ENCODE peak calls at places on chromosomes 2 and 18, in five cellular contexts. One of them, this sample, is unnamed.

GRCh38 chr2:240460243-240460630 is 24.8 kb downstream of the GPC1 start:
- DNase-seq in upper lobe of left lung: no peak
- DNase-seq in GM12891: no peak
- DNase-seq in A549: no peak
- DNase-seq in lower leg skin: peak; percentile 85
- DNase-seq in this sample: no peak

GRCh38 chr2:28754321-28754720 is 2.7 kb downstream of the PPP1CB start:
- DNase-seq in upper lobe of left lung: no peak
- DNase-seq in GM12891: no peak
- DNase-seq in A549: peak; percentile 13
- DNase-seq in lower leg skin: no peak
- DNase-seq in this sample: no peak

GRCh38 chr18:2881088-2881487 is 34.3 kb downstream of the EMILIN2 start:
- DNase-seq in upper lobe of left lung: peak; percentile 18
- DNase-seq in GM12891: no peak
- DNase-seq in A549: no peak
- DNase-seq in lower leg skin: peak; percentile 76
- DNase-seq in this sample: no peak

GRCh38 chr18:49464718-49465598 is 4.5 kb upstream of the DYM start:
- DNase-seq in upper lobe of left lung: no peak
- DNase-seq in GM12891: no peak
- DNase-seq in A549: peak; percentile 20
- DNase-seq in lower leg skin: no peak
- DNase-seq in this sample: no peak

GRCh38 chr18:12890964-12891363 is 6.9 kb upstream of the PTPN2 start:
- DNase-seq in upper lobe of left lung: no peak
- DNase-seq in GM12891: no peak
- DNase-seq in A549: no peak
- DNase-seq in lower leg skin: no peak
- DNase-seq in this sample: no peak

GRCh38 chr18:43932140-43932539 is 654.9 kb upstream of the SYT4 start:
- DNase-seq in upper lobe of left lung: no peak
- DNase-seq in GM12891: no peak
- DNase-seq in A549: no peak
- DNase-seq in lower leg skin: no peak
- DNase-seq in this sample: no peak

GRCh38 chr18:43671431-43671830 is 394.1 kb upstream of the SYT4 start:
- DNase-seq in upper lobe of left lung: no peak
- DNase-seq in GM12891: no peak
- DNase-seq in A549: no peak
- DNase-seq in lower leg skin: no peak
- DNase-seq in this sample: no peak

GRCh38 chr2:150100311-150100710 is 387.2 kb downstream of the RND3 start:
- DNase-seq in upper lobe of left lung: no peak
- DNase-seq in GM12891: no peak
- DNase-seq in A549: no peak
- DNase-seq in lower leg skin: no peak
- DNase-seq in this sample: no peak

GRCh38 chr2:116450990-116451389 is 1363.5 kb upstream of the DDX18 start:
- DNase-seq in upper lobe of left lung: no peak
- DNase-seq in GM12891: no peak
- DNase-seq in A549: no peak
- DNase-seq in lower leg skin: no peak
- DNase-seq in this sample: no peak

GRCh38 chr2:156021326-156022040 is 311.0 kb downstream of the NR4A2 start:
- DNase-seq in upper lobe of left lung: no peak
- DNase-seq in GM12891: no peak
- DNase-seq in A549: no peak
- DNase-seq in lower leg skin: no peak
- DNase-seq in this sample: no peak

GRCh38 chr18:46531472-46531871 is 125.5 kb downstream of the LOXHD1 start:
- DNase-seq in upper lobe of left lung: no peak
- DNase-seq in GM12891: no peak
- DNase-seq in A549: no peak
- DNase-seq in lower leg skin: peak; percentile 45
- DNase-seq in this sample: no peak

GRCh38 chr2:85707304-85707703 is 13.1 kb downstream of the GNLY start:
- DNase-seq in upper lobe of left lung: peak; percentile 81
- DNase-seq in GM12891: peak; percentile 57
- DNase-seq in A549: peak; percentile 96
- DNase-seq in lower leg skin: no peak
- DNase-seq in this sample: no peak

GRCh38 chr2:85711578-85712060 is 17.5 kb downstream of the GNLY start:
- DNase-seq in upper lobe of left lung: no peak
- DNase-seq in GM12891: no peak
- DNase-seq in A549: no peak
- DNase-seq in lower leg skin: peak; percentile 84
- DNase-seq in this sample: no peak

GRCh38 chr2:85710687-85711577 is 16.8 kb downstream of the GNLY start:
- DNase-seq in upper lobe of left lung: peak; percentile 96
- DNase-seq in GM12891: no peak
- DNase-seq in A549: no peak
- DNase-seq in lower leg skin: peak; percentile 95
- DNase-seq in this sample: no peak

GRCh38 chr2:85708641-85709040 is 14.5 kb downstream of the GNLY start:
- DNase-seq in upper lobe of left lung: peak; percentile 58
- DNase-seq in GM12891: no peak
- DNase-seq in A549: no peak
- DNase-seq in lower leg skin: no peak
- DNase-seq in this sample: no peak

DNA sequence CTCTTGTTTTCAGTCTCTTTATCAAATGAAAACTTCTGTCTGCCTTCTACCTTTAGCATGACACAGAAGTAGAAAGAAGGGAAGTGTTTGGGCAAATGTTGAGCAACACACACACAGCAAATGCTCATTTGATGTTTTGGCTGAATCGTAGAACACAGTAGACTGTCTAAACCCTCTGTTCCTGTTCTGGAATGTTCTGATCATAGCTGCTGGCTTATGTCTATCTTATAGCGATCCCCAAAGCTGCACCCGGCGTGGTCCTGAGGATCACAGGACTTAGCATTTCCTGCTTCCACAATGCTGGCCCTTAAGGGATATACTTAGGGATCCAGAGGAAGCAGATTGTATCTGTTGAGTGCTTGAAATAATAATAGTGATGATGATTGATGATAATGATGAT is 15.2 kb downstream of the GNLY start:
- DNase-seq in upper lobe of left lung: no peak
- DNase-seq in GM12891: no peak
- DNase-seq in A549: no peak
- DNase-seq in lower leg skin: peak; percentile 84
- DNase-seq in this sample: no peak
- TF ChIP-seq POLR2A in upper lobe of left lung: no peak
- TF ChIP-seq POLR2A in GM12891: no peak
- TF ChIP-seq POLR2A in A549: no peak
- TF ChIP-seq POLR2A in lower leg skin: no peak
- TF ChIP-seq POLR2A in this sample: no peak

DNA sequence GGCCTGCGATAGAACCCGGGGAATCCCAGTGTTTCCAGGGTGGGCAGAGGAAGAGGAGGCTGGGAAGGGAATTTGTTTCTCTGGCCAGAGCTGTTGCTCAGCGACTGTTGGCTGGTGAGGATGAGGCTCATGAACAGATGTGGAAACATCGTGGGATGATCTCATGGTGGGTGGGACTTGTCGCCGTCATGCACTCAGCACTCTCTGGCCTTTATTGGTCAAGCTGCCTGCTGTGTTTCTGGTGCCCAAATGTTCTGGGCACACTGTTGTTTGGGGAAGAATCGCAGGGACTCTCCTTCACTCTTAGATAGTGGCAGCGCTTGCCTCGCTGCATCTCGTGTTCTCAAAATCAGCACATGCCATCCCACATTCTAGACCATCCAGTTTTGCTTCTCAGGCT is 145.5 kb downstream of the AGAP1 start:
- DNase-seq in upper lobe of left lung: peak; percentile 33
- DNase-seq in GM12891: no peak
- DNase-seq in A549: peak; percentile 39
- DNase-seq in lower leg skin: peak; percentile 93
- DNase-seq in this sample: peak; percentile 64
- TF ChIP-seq POLR2A in upper lobe of left lung: no peak
- TF ChIP-seq POLR2A in GM12891: no peak
- TF ChIP-seq POLR2A in A549: no peak
- TF ChIP-seq POLR2A in lower leg skin: no peak
- TF ChIP-seq POLR2A in this sample: no peak

DNA sequence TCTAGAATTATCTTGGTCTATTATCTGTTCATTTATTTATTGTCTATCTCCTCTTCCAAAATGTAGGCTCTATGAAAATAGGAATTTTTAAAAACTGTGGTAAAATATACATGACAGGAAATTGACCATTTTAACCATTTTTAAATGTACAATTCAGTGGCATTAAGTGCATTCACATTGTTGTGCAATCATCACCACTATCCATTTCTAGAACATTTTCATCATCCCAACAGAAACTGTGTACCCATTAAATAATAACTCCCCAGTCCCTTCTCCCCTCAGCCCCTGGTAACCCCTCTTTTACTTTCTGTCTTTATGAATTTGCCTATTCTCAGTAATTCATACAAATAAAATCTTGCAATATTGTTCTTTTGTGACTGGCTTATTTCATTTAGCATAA is 71.1 kb upstream of the LCLAT1 start:
- DNase-seq in upper lobe of left lung: no peak
- DNase-seq in GM12891: no peak
- DNase-seq in A549: no peak
- DNase-seq in lower leg skin: no peak
- DNase-seq in this sample: no peak
- TF ChIP-seq POLR2A in upper lobe of left lung: no peak
- TF ChIP-seq POLR2A in GM12891: no peak
- TF ChIP-seq POLR2A in A549: no peak
- TF ChIP-seq POLR2A in lower leg skin: no peak
- TF ChIP-seq POLR2A in this sample: no peak

GRCh38 chr2:102386867-102387541 is 31.4 kb downstream of the IL18R1 start:
- DNase-seq in upper lobe of left lung: no peak
- DNase-seq in GM12891: no peak
- DNase-seq in A549: no peak
- DNase-seq in lower leg skin: no peak
- DNase-seq in this sample: no peak
- TF ChIP-seq POLR2A in upper lobe of left lung: no peak
- TF ChIP-seq POLR2A in GM12891: no peak
- TF ChIP-seq POLR2A in A549: no peak
- TF ChIP-seq POLR2A in lower leg skin: no peak
- TF ChIP-seq POLR2A in this sample: no peak

DNA sequence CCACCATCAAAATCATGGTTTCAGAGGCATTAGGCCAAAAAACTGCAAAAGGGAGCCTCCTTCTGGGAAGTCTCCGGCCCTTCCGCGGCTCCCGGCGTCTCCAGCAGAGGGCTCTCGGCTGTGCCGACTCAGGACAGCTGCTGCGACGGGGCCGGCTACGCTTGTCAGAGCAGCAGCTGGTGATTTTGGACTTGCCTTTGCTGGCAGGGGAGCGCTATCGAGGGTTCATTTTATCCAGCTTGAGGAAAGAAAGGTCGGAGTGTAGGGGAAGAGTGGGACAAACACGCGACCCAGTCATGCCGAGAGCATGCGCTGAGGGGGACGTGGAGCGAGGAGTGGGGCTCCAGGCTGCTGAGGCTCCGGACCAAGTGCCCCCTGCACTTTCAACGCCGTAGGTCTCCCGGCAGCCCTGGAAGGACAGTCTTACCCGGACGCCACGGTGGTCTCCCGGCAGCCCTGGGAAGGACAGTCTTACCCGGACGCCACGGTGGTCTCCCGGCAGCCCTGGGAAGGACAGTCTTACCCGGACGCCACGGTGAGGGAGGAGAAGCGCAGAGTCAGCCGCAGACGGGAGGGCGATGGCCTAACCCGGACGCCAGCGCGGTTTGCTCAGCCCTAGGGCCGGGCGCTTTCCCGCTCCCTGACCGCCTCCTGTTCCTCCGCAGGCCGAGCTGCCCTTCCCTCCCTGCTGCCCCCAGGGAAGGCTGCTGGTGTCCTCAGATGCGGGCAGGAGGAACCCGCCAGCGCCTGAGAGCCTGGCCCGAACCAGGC is 21.7 kb downstream of the DDX18 start:
- DNase-seq in upper lobe of left lung: peak; percentile 84
- DNase-seq in GM12891: peak; percentile 69
- DNase-seq in A549: peak; percentile 42
- DNase-seq in lower leg skin: peak; percentile 96
- DNase-seq in this sample: peak; percentile 19
- TF ChIP-seq POLR2A in upper lobe of left lung: no peak
- TF ChIP-seq POLR2A in GM12891: no peak
- TF ChIP-seq POLR2A in A549: no peak
- TF ChIP-seq POLR2A in lower leg skin: no peak
- TF ChIP-seq POLR2A in this sample: no peak